ENCODE peak calls at places on chromosomes 13 and 19, in six cellular contexts. One of them, this sample, is unnamed.

GRCh38 chr13:23020246-23020843 is 160.4 kb upstream of the SGCG start:
- DNase-seq in IMR-90: peak; percentile 57
- DNase-seq in RWPE2: no peak
- DNase-seq in sigmoid colon: peak; percentile 69
- DNase-seq in lower leg skin: peak; percentile 30
- DNase-seq in BE2C: peak; percentile 29
- DNase-seq in this sample: peak; percentile 16

GRCh38 chr19:4811328-4812131 is 20.0 kb downstream of the TICAM1 start:
- DNase-seq in lower leg skin: peak; percentile 80
- DNase-seq in sigmoid colon: peak; percentile 87
- DNase-seq in IMR-90: peak; percentile 45
- DNase-seq in BE2C: peak; percentile 89
- DNase-seq in RWPE2: no peak
- DNase-seq in this sample: peak; percentile 89

GRCh38 chr19:1410136-1410786 is 2.9 kb downstream of the DAZAP1 start:
- DNase-seq in sigmoid colon: no peak
- DNase-seq in lower leg skin: no peak
- DNase-seq in BE2C: no peak
- DNase-seq in IMR-90: peak; percentile 63
- DNase-seq in RWPE2: no peak
- DNase-seq in this sample: no peak

GRCh38 chr19:39996218-39996810 is 546 bp upstream of the ZNF546 start:
- DNase-seq in RWPE2: no peak
- DNase-seq in lower leg skin: peak; percentile 21
- DNase-seq in BE2C: peak; percentile 36
- DNase-seq in sigmoid colon: no peak
- DNase-seq in IMR-90: peak; percentile 70
- DNase-seq in this sample: no peak

GRCh38 chr19:48315712-48316111 is 9.6 kb upstream of the EMP3 start:
- DNase-seq in lower leg skin: no peak
- DNase-seq in IMR-90: no peak
- DNase-seq in BE2C: no peak
- DNase-seq in RWPE2: no peak
- DNase-seq in sigmoid colon: no peak
- DNase-seq in this sample: no peak

GRCh38 chr13:39451301-39451700 is 151.7 kb downstream of the LHFPL6 start:
- DNase-seq in sigmoid colon: no peak
- DNase-seq in IMR-90: peak; percentile 16
- DNase-seq in BE2C: no peak
- DNase-seq in lower leg skin: no peak
- DNase-seq in RWPE2: no peak
- DNase-seq in this sample: no peak

GRCh38 chr13:24100152-24100551 is 60.4 kb upstream of the SPATA13 start:
- DNase-seq in IMR-90: no peak
- DNase-seq in sigmoid colon: no peak
- DNase-seq in RWPE2: no peak
- DNase-seq in lower leg skin: no peak
- DNase-seq in BE2C: no peak
- DNase-seq in this sample: no peak

GRCh38 chr13:48232420-48233096 is 448 bp upstream of the ITM2B start:
- DNase-seq in lower leg skin: peak; percentile 76
- DNase-seq in sigmoid colon: peak; percentile 72
- DNase-seq in IMR-90: no peak
- DNase-seq in BE2C: no peak
- DNase-seq in RWPE2: peak; percentile 40
- DNase-seq in this sample: no peak

GRCh38 chr19:38469151-38469550 is 35.7 kb downstream of the RYR1 start:
- DNase-seq in RWPE2: no peak
- DNase-seq in IMR-90: no peak
- DNase-seq in lower leg skin: no peak
- DNase-seq in sigmoid colon: no peak
- DNase-seq in BE2C: no peak
- DNase-seq in this sample: no peak

GRCh38 chr13:31556376-31556775 is 182.9 kb upstream of the RXFP2 start:
- DNase-seq in RWPE2: no peak
- DNase-seq in sigmoid colon: no peak
- DNase-seq in IMR-90: peak; percentile 2
- DNase-seq in lower leg skin: no peak
- DNase-seq in BE2C: no peak
- DNase-seq in this sample: no peak

GRCh38 chr19:54253331-54254194 is 3.5 kb downstream of the LILRB5 start:
- DNase-seq in IMR-90: no peak
- DNase-seq in BE2C: no peak
- DNase-seq in lower leg skin: no peak
- DNase-seq in sigmoid colon: peak; percentile 32
- DNase-seq in RWPE2: no peak
- DNase-seq in this sample: no peak

GRCh38 chr13:112836940-112837339 is 132.1 kb upstream of the MCF2L start:
- DNase-seq in IMR-90: no peak
- DNase-seq in RWPE2: no peak
- DNase-seq in BE2C: no peak
- DNase-seq in sigmoid colon: peak; percentile 56
- DNase-seq in lower leg skin: no peak
- DNase-seq in this sample: no peak

GRCh38 chr13:112833551-112834257 is 135.3 kb upstream of the MCF2L start:
- DNase-seq in RWPE2: no peak
- DNase-seq in BE2C: no peak
- DNase-seq in sigmoid colon: peak; percentile 43
- DNase-seq in IMR-90: no peak
- DNase-seq in lower leg skin: no peak
- DNase-seq in this sample: no peak

GRCh38 chr13:112837371-112838037 is 131.5 kb upstream of the MCF2L start:
- DNase-seq in IMR-90: no peak
- DNase-seq in RWPE2: no peak
- DNase-seq in sigmoid colon: peak; percentile 53
- DNase-seq in BE2C: peak; percentile 67
- DNase-seq in lower leg skin: peak; percentile 30
- DNase-seq in this sample: no peak

GRCh38 chr13:112835344-112835743 is 133.7 kb upstream of the MCF2L start:
- DNase-seq in RWPE2: no peak
- DNase-seq in sigmoid colon: peak; percentile 50
- DNase-seq in lower leg skin: no peak
- DNase-seq in IMR-90: no peak
- DNase-seq in BE2C: no peak
- DNase-seq in this sample: no peak

DNA sequence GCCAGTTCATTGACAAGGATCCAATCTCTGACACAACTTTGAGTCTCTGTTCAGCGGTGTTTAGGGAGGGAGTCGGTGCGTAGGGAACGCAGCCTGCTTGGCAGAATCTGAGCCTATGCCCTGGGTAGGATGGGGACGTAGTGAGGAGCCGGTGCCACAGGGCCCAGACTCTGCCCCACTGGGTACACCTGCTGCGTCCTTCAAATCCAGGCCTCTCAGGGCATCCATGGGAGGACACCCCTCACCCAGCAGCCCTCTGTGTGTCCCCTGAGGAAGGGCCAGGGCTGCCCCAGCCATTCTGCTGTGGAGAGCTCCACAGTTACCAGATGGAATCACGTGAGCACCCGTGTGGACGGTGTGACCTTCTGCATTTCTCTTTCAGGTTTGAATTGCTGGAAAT is 133.2 kb upstream of the MCF2L start:
- DNase-seq in lower leg skin: no peak
- DNase-seq in RWPE2: no peak
- DNase-seq in sigmoid colon: peak; percentile 35
- DNase-seq in IMR-90: no peak
- DNase-seq in BE2C: no peak
- DNase-seq in this sample: no peak
- TF ChIP-seq CTCF in lower leg skin: no peak
- TF ChIP-seq CTCF in RWPE2: no peak
- TF ChIP-seq CTCF in sigmoid colon: no peak
- TF ChIP-seq CTCF in IMR-90: no peak
- TF ChIP-seq CTCF in BE2C: no peak
- TF ChIP-seq CTCF in this sample: no peak

GRCh38 chr19:46580247-46580646 is 20.9 kb upstream of the CALM3 start:
- DNase-seq in lower leg skin: no peak
- DNase-seq in sigmoid colon: no peak
- DNase-seq in RWPE2: no peak
- DNase-seq in IMR-90: no peak
- DNase-seq in BE2C: no peak
- DNase-seq in this sample: no peak

GRCh38 chr19:46578450-46578849 is 22.7 kb upstream of the CALM3 start:
- DNase-seq in IMR-90: no peak
- DNase-seq in sigmoid colon: no peak
- DNase-seq in BE2C: no peak
- DNase-seq in RWPE2: no peak
- DNase-seq in lower leg skin: no peak
- DNase-seq in this sample: no peak

GRCh38 chr19:46574533-46574932 is 26.6 kb upstream of the CALM3 start:
- DNase-seq in sigmoid colon: no peak
- DNase-seq in IMR-90: no peak
- DNase-seq in RWPE2: no peak
- DNase-seq in lower leg skin: no peak
- DNase-seq in BE2C: peak; percentile 22
- DNase-seq in this sample: no peak

GRCh38 chr19:46573679-46574522 is 27.2 kb upstream of the CALM3 start:
- DNase-seq in lower leg skin: no peak
- DNase-seq in BE2C: no peak
- DNase-seq in sigmoid colon: no peak
- DNase-seq in IMR-90: no peak
- DNase-seq in RWPE2: no peak
- DNase-seq in this sample: no peak

GRCh38 chr19:46579286-46579944 is 21.7 kb upstream of the CALM3 start:
- DNase-seq in RWPE2: no peak
- DNase-seq in lower leg skin: no peak
- DNase-seq in IMR-90: no peak
- DNase-seq in BE2C: peak; percentile 56
- DNase-seq in sigmoid colon: no peak
- DNase-seq in this sample: no peak
- TF ChIP-seq CTCF in RWPE2: peak; percentile 31
- TF ChIP-seq CTCF in lower leg skin: no peak
- TF ChIP-seq CTCF in IMR-90: peak; percentile 24
- TF ChIP-seq CTCF in BE2C: peak; percentile 73
- TF ChIP-seq CTCF in sigmoid colon: peak; percentile 11
- TF ChIP-seq CTCF in this sample: peak; percentile 53

GRCh38 chr13:82758056-82758455 is 1124.2 kb downstream of the SLITRK1 start:
- DNase-seq in IMR-90: peak; percentile 17
- DNase-seq in lower leg skin: no peak
- DNase-seq in sigmoid colon: no peak
- DNase-seq in RWPE2: no peak
- DNase-seq in BE2C: peak; percentile 57
- DNase-seq in this sample: no peak
- TF ChIP-seq CTCF in IMR-90: peak; percentile 25
- TF ChIP-seq CTCF in lower leg skin: no peak
- TF ChIP-seq CTCF in sigmoid colon: no peak
- TF ChIP-seq CTCF in RWPE2: peak; percentile 35
- TF ChIP-seq CTCF in BE2C: peak; percentile 78
- TF ChIP-seq CTCF in this sample: peak; percentile 33

GRCh38 chr13:114110091-114110829 is 22.2 kb downstream of the RASA3 start:
- DNase-seq in RWPE2: peak; percentile 58
- DNase-seq in sigmoid colon: peak; percentile 70
- DNase-seq in lower leg skin: no peak
- DNase-seq in IMR-90: no peak
- DNase-seq in BE2C: peak; percentile 52
- DNase-seq in this sample: no peak
- TF ChIP-seq CTCF in RWPE2: no peak
- TF ChIP-seq CTCF in sigmoid colon: no peak
- TF ChIP-seq CTCF in lower leg skin: no peak
- TF ChIP-seq CTCF in IMR-90: peak; percentile 2
- TF ChIP-seq CTCF in BE2C: peak; percentile 37
- TF ChIP-seq CTCF in this sample: no peak

This sample was measured in progenitor cell of endocrine pancreas.